ENCODE peak calls at places on chromosomes 3 and 15, in five cellular contexts. R, K, Y, U and Z are unnamed samples.

GRCh38 chr15:68410466-68411200 is 21.3 kb downstream of the ITGA11 start:
- DNase-seq in U (no peak), Y (peak), R (peak), K (no peak), Z (no peak)

GRCh38 chr15:69893863-69894262 is 203.9 kb downstream of the TLE3 start:
- DNase-seq in Y (no peak), R (no peak), K (no peak), U (peak), Z (no peak)

GRCh38 chr3:68988740-68989139 is 24.7 kb downstream of the EOGT start:
- DNase-seq in Y (no peak), R (no peak), U (no peak), K (no peak), Z (no peak)

GRCh38 chr3:123757281-123757940 is 126.7 kb downstream of the MYLK start:
- DNase-seq in R (no peak), Y (peak), U (peak), K (peak), Z (no peak)

GRCh38 chr3:158562674-158563073 is 8.3 kb upstream of the MLF1 start:
- DNase-seq in U (no peak), Y (no peak), K (no peak), R (no peak), Z (no peak)

GRCh38 chr3:52498134-52499054 is 3.3 kb downstream of the STAB1 start:
- DNase-seq in R (no peak), U (peak), Y (peak), K (peak), Z (no peak)

GRCh38 chr3:19232566-19232965 is 84.3 kb downstream of the KCNH8 start:
- DNase-seq in K (no peak), U (no peak), Y (no peak), R (no peak), Z (no peak)

GRCh38 chr3:19146685-19147650 is 1.3 kb upstream of the KCNH8 start:
- DNase-seq in K (peak), U (peak), R (peak), Y (peak), Z (peak)

GRCh38 chr3:181176610-181177009 is 187.1 kb upstream of the DNAJC19 start:
- DNase-seq in R (peak), Y (peak), U (peak), K (peak), Z (peak)

GRCh38 chr3:56502738-56503137 is 34.5 kb upstream of the ERC2 start:
- DNase-seq in K (no peak), U (no peak), Y (no peak), R (no peak), Z (no peak)

GRCh38 chr3:139611540-139611939 is 66.2 kb downstream of the NMNAT3 start:
- DNase-seq in K (no peak), R (no peak), Y (no peak), U (no peak), Z (no peak)

GRCh38 chr3:16520636-16521579 is 7.4 kb upstream of the RFTN1 start:
- DNase-seq in R (no peak), Y (no peak), U (no peak), K (no peak), Z (no peak)

GRCh38 chr3:7682822-7683229 is 818.8 kb upstream of the LMCD1 start:
- DNase-seq in Y (peak), K (peak), R (no peak), U (peak), Z (no peak)

GRCh38 chr15:67018026-67018425 is 47.4 kb upstream of the SMAD3 start:
- DNase-seq in U (no peak), R (no peak), K (no peak), Y (no peak), Z (no peak)

GRCh38 chr15:52193321-52193720 is 2.1 kb upstream of the GNB5 start:
- DNase-seq in U (no peak), Y (no peak), K (no peak), R (no peak), Z (no peak)

GRCh38 chr3:5264896-5265770 is 77.6 kb downstream of the EDEM1 start:
- DNase-seq in R (no peak), Y (no peak), K (no peak), U (no peak), Z (peak)

GRCh38 chr15:43702174-43702573 is 8.5 kb downstream of the CKMT1A start:
- DNase-seq in U (no peak), K (no peak), Y (no peak), R (no peak), Z (peak)

GRCh38 chr15:39400821-39401550 is 179.9 kb upstream of the THBS1 start:
- DNase-seq in Y (no peak), R (no peak), U (no peak), K (peak), Z (no peak)

GRCh38 chr15:27358751-27359434 is 387.9 kb downstream of the GABRG3 start:
- DNase-seq in K (peak), R (no peak), U (peak), Y (no peak), Z (no peak)

GRCh38 chr3:143848707-143849106 is 439 bp upstream of the SLC9A9 start:
- DNase-seq in Y (no peak), K (no peak), U (no peak), R (no peak), Z (no peak)
- H3K4me3 ChIP-seq in Y (peak), K (peak), U (peak), R (no peak), Z (no peak)

GRCh38 chr3:195558602-195559001 is 15.5 kb upstream of the PPP1R2 start:
- DNase-seq in K (no peak), R (no peak), Y (peak), U (peak), Z (no peak)
- TF ChIP-seq CTCF in K (no peak), R (no peak), Y (peak), U (peak), Z (peak)

GRCh38 chr3:172138031-172138538 is 98.7 kb downstream of the FNDC3B start:
- DNase-seq in K (peak), U (no peak), R (no peak), Y (no peak), Z (no peak)

GRCh38 chr3:172140499-172141391 is 101.4 kb downstream of the FNDC3B start:
- DNase-seq in R (peak), K (peak), Y (peak), U (no peak), Z (peak)

GRCh38 chr3:172138792-172139507 is 99.6 kb downstream of the FNDC3B start:
- DNase-seq in R (no peak), U (peak), K (peak), Y (peak), Z (no peak)

GRCh38 chr3:172137287-172138030 is 98.1 kb downstream of the FNDC3B start:
- DNase-seq in K (no peak), Y (no peak), U (no peak), R (no peak), Z (no peak)

GRCh38 chr3:172139528-172140276 is 100.3 kb downstream of the FNDC3B start:
- DNase-seq in Y (no peak), K (peak), U (no peak), R (no peak), Z (no peak)
- H3K4me3 ChIP-seq in Y (no peak), K (no peak), U (no peak), R (no peak), Z (no peak)

GRCh38 chr3:186783731-186784515 is 546 bp downstream of the EIF4A2 start:
- DNase-seq in Y (peak), K (peak), R (peak), U (peak), Z (no peak)
- TF ChIP-seq CTCF in Y (no peak), K (no peak), R (no peak), U (no peak), Z (no peak)

GRCh38 chr3:40309439-40309924 is at the start of gene EIF1B:
- DNase-seq in U (peak), R (peak), K (peak), Y (peak), Z (peak)
- H3K4me3 ChIP-seq in U (peak), R (peak), K (peak), Y (peak), Z (peak)

DNA sequence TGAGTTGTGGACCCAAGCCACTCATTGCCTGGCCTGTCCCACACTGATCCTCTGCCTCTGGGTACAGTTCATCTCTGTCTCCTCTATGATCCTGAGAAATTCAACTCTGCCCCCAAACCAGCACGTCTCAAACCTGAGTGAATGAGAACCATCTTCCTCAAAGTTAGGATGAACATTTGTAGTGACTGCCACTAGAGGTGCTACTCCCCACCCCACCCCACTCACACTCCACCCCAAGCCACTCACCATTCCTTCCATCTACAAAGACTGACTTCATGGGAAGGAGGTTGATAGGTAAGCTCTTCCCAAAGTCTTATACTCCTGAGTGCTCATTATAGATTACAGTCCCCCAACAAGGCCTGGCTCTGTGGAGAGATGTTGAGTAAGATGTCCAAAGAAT is 43.8 kb downstream of the NEK10 start:
- DNase-seq in Y (no peak), U (no peak), R (no peak), K (no peak), Z (no peak)
- TF ChIP-seq CTCF in Y (no peak), U (no peak), R (no peak), K (no peak), Z (no peak)

GRCh38 chr15:40584191-40584590 is 9.9 kb upstream of the KNL1 start:
- DNase-seq in K (no peak), Y (no peak), U (no peak), R (no peak), Z (no peak)
- H3K4me3 ChIP-seq in K (no peak), Y (no peak), U (no peak), R (no peak), Z (no peak)

DNA sequence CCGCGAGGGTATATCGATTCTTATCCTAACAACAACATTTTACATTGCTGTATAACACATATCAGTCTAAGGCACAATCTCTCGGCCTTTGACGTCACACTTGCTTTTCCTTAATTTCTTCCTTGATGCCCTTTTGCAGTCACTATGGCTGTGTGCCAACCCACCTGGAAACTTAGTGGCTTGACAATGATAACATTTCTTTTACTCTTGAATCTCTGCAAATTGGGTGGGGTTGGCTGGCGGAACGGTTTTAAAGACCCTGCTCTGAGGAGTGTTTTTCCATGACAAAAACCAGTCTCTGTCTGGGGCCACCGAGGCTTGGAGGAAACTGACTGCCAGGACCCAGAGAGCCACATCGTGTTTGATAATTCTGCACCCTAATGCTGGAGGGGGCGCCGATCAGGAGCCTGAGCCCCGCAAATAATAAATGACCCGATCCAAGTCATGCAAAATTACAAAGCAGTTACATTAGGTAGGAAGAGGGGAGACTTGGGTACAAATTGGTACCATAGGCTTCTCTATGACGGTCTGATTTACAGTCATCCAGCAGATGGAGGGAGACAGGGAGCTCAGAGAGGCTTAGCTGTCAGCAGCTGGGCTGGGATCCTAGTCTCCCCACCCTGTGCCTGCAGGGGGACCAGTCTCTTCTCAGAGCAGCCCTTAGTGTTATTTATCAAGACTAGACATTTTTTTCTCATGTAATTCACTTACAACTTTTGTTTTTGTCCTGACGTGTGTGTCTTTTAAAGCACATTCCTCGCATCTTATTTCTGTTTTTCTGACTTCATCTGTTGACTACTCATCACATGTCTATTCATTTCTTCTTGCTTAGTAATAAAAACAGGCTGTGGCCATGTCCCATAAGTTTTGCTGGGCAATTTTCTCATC is 115.8 kb downstream of the KLF13 start:
- DNase-seq in K (no peak), R (no peak), Y (no peak), U (no peak), Z (peak)
- TF ChIP-seq CTCF in K (no peak), R (no peak), Y (no peak), U (no peak), Z (peak)

GRCh38 chr3:127600749-127601456 is 2.7 kb downstream of the MCM2 start:
- DNase-seq in R (no peak), U (no peak), K (no peak), Y (no peak), Z (no peak)
- H3K4me3 ChIP-seq in R (no peak), U (no peak), K (no peak), Y (no peak), Z (no peak)